ENCODE peak calls at places on chromosomes 7 and 10, in five cellular contexts. N is adrenal gland, G is fibroblast of lung, D is A549, C is neuronal stem cell. Y is an unnamed sample. For H3K4me1, the result is how much of the 10 kb centered on the place peaks cover.

GRCh38 chr10:101291254-101292193 is 62.3 kb upstream of the LBX1 start:
- DNase-seq in N (peak), G (no peak), D (peak), C (no peak), Y (peak)

GRCh38 chr10:32204606-32205005 is 142.4 kb downstream of the EPC1 start:
- DNase-seq in N (no peak), G (no peak), D (no peak), C (no peak), Y (no peak)

GRCh38 chr10:119191881-119192280 is 13.3 kb upstream of the PRDX3 start:
- DNase-seq in N (no peak), G (no peak), D (no peak), C (no peak), Y (no peak)

GRCh38 chr10:47414227-47414592 is 30.1 kb upstream of the ZNF488 start:
- DNase-seq in N (no peak), G (no peak), D (no peak), C (no peak), Y (no peak)

GRCh38 chr10:92124524-92125168 is 166.2 kb downstream of the CPEB3 start:
- DNase-seq in N (peak), G (peak), D (no peak), C (no peak), Y (no peak)

GRCh38 chr7:101094376-101094775 is 9.1 kb downstream of the TRIM56 start:
- DNase-seq in N (no peak), G (no peak), D (no peak), C (no peak), Y (no peak)

GRCh38 chr10:17229967-17230682 is 2.1 kb downstream of the VIM start:
- DNase-seq in N (peak), G (peak), D (peak), C (peak), Y (peak)

GRCh38 chr10:132676193-132676891 is 109.6 kb downstream of the NKX6-2 start:
- DNase-seq in N (peak), G (no peak), D (no peak), C (no peak), Y (no peak)

GRCh38 chr7:216360-217300 is 24.3 kb downstream of the FAM20C start:
- DNase-seq in N (no peak), G (no peak), D (no peak), C (no peak), Y (peak)

GRCh38 chr10:59847326-59847725 is 59.0 kb downstream of the CCDC6 start:
- DNase-seq in N (no peak), G (no peak), D (no peak), C (peak), Y (no peak)

GRCh38 chr7:70259497-70259896 is 661.2 kb downstream of the AUTS2 start:
- DNase-seq in N (no peak), G (peak), D (no peak), C (no peak), Y (no peak)

GRCh38 chr10:23198940-23199767 is 7.0 kb downstream of the PTF1A start:
- DNase-seq in N (no peak), G (peak), D (peak), C (no peak), Y (no peak)

GRCh38 chr10:15280974-15281373 is 90.1 kb downstream of the FAM171A1 start:
- DNase-seq in N (no peak), G (no peak), D (no peak), C (no peak), Y (no peak)

GRCh38 chr10:20598590-20598989 is 298.5 kb downstream of the NEBL start:
- DNase-seq in N (peak), G (peak), D (peak), C (no peak), Y (peak)

GRCh38 chr7:128858380-128859231 is 4.0 kb upstream of the ATP6V1F start:
- DNase-seq in N (no peak), G (no peak), D (no peak), C (no peak), Y (no peak)

GRCh38 chr7:111796671-111797070 is 234.4 kb upstream of the IMMP2L start:
- DNase-seq in N (no peak), G (peak), D (no peak), C (peak), Y (peak)

GRCh38 chr7:120741371-120742042 is 116.4 kb downstream of the TSPAN12 start:
- DNase-seq in N (no peak), G (no peak), D (no peak), C (no peak), Y (no peak)

GRCh38 chr10:16644146-16644545 is 122.5 kb upstream of the C1QL3 start:
- DNase-seq in N (no peak), G (peak), D (no peak), C (no peak), Y (no peak)

GRCh38 chr10:132877473-132877872 is 64.9 kb downstream of the CFAP46 start:
- DNase-seq in N (no peak), G (no peak), D (no peak), C (no peak), Y (no peak)

GRCh38 chr7:84611391-84611790 is 416.8 kb upstream of the SEMA3A start:
- DNase-seq in N (no peak), G (no peak), D (no peak), C (no peak), Y (no peak)

GRCh38 chr7:151658778-151659177 is 139.1 kb upstream of the RHEB start:
- DNase-seq in N (no peak), G (peak), D (no peak), C (no peak), Y (no peak)

GRCh38 chr7:134535272-134535918 is 8.0 kb downstream of the AKR1B10 start:
- DNase-seq in N (no peak), G (no peak), D (no peak), C (no peak), Y (no peak)

GRCh38 chr7:42110333-42110732 is 126.7 kb downstream of the GLI3 start:
- DNase-seq in N (no peak), G (no peak), D (no peak), C (no peak), Y (no peak)

GRCh38 chr10:79029478-79030390 is 39.0 kb upstream of the ZMIZ1 start:
- DNase-seq in N (peak), G (no peak), D (no peak), C (no peak), Y (no peak)

GRCh38 chr10:80437227-80437626 is 16.9 kb upstream of the TSPAN14 start:
- DNase-seq in N (no peak), G (no peak), D (no peak), C (no peak), Y (no peak)

GRCh38 chr10:80441831-80442230 is 12.3 kb upstream of the TSPAN14 start:
- DNase-seq in N (no peak), G (no peak), D (no peak), C (no peak), Y (no peak)

GRCh38 chr10:80433134-80433533 is 21.0 kb upstream of the TSPAN14 start:
- DNase-seq in N (no peak), G (no peak), D (no peak), C (no peak), Y (no peak)

DNA sequence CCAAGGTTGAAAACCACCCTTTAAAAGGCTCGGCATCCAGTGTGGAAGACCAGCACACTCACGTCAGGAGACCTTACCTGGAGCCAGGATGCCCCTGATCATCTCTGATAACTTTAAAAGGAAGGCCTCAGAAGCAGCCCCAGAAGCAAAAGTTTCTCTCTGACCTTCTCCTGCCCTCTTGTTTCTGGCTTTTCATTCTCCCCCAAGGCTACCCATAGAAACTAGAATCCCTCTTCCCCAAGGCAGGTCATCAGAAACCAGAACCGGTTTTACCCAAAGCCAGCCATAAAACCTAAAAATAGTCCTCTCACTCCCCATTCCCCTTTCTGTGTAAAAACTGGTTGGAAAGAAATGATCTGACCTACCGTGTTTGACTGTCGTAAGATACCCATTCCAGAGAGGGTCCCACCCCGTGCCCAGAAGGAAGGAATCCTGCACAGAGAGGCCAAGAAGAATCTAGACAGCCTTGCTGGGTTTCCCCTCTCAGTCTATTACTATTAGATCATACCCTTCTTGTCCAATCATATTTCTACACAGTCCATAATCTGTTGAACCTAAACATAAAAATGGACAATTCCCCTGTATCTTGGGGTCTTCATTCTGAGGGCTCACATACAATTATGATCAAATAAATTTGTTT is 17.5 kb upstream of the TSPAN14 start:
- DNase-seq in N (no peak), G (no peak), D (no peak), C (no peak), Y (no peak)
- H3K4me1 ChIP-seq in N (under half), G (under half), D (under half), C (under half), Y (under half)

GRCh38 chr7:77416621-77417371 is 647 bp upstream of the GSAP start:
- DNase-seq in N (peak), G (no peak), D (peak), C (no peak), Y (no peak)
- H3K4me3 ChIP-seq in N (peak), G (peak), D (peak), C (peak), Y (no peak)

GRCh38 chr10:11168423-11169100 is 150.9 kb downstream of the CELF2 start:
- DNase-seq in N (no peak), G (no peak), D (no peak), C (no peak), Y (no peak)

GRCh38 chr10:11163990-11164805 is 146.5 kb downstream of the CELF2 start:
- DNase-seq in N (no peak), G (no peak), D (no peak), C (peak), Y (no peak)

GRCh38 chr10:11164806-11165590 is 147.3 kb downstream of the CELF2 start:
- DNase-seq in N (peak), G (peak), D (no peak), C (peak), Y (no peak)

GRCh38 chr10:11165591-11166543 is 148.2 kb downstream of the CELF2 start:
- DNase-seq in N (peak), G (peak), D (peak), C (peak), Y (no peak)

GRCh38 chr10:11167233-11167979 is 149.7 kb downstream of the CELF2 start:
- DNase-seq in N (no peak), G (no peak), D (no peak), C (no peak), Y (no peak)
- H3K4me1 ChIP-seq in N (under half), G (under half), D (under half), C (under half), Y (under half)

DNA sequence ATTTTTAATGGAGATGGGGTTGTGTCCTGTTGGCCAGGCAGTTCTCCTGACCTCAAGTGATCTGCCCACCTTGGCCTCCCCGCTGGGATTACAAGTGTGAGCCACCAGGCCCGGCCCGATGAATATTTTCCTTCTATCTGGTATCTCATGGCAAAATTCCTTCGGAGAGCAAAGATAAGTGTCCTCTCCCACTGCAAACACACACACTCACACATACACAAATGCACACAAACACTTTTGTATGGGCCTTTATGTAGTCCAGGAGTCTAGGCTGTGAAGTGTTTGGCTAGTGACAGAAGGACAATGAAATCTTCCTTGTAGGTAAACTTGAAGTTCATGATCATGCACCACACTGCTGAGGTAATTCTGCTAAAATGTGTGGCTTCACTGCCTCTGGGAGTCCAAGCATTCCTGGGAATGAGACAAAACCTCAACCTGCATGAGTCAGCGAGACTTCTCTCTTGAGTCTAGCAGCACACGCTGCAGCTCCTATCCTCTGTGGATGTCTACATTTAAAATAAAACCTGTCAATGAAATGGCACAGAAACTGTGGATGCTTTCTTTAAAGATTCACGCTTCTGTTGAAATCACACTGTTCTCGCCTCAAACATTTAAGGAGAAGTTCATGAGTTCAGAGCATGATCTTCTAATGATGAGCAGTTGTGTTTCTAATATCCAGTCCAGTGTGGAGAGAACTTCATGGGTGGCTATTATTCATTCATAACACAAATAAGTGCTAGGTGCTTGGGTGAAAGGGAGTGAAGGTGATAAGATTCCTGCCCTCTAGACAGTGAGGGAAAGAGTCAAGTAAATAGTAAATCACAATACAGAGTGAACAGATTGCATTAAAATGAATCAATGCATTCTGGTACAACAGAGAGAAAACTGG is 96.5 kb downstream of the NRP1 start:
- DNase-seq in N (no peak), G (peak), D (peak), C (no peak), Y (peak)
- H3K4me3 ChIP-seq in N (no peak), G (no peak), D (no peak), C (no peak), Y (no peak)

DNA sequence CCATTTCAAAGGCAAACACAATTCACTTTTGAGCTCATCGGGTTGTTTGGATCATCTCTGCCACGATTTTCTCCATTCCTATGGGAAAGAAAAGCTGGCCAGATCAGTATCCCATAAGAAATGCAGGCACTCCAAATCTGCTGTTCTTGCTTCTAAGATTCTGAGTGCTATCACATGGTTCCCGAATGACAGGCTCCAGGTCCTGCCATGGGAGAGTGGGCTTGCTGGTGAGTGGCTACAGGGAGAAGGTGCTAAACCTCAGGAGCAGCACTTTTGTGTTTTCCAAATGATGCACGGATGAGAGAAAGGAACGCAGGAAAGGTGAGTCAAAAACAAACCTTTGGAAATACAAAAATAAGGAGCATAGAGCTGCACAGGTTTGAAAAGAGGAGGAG is 32.1 kb downstream of the MTURN start:
- DNase-seq in N (no peak), G (no peak), D (no peak), C (no peak), Y (no peak)
- H3K4me1 ChIP-seq in N (under half), G (under half), D (under half), C (under half), Y (half or more)

GRCh38 chr10:61973923-61974322 is 72.4 kb downstream of the ARID5B start:
- DNase-seq in N (no peak), G (no peak), D (no peak), C (no peak), Y (no peak)

GRCh38 chr10:61973169-61973568 is 71.7 kb downstream of the ARID5B start:
- DNase-seq in N (no peak), G (no peak), D (no peak), C (no peak), Y (no peak)

GRCh38 chr10:61974611-61975010 is 73.1 kb downstream of the ARID5B start:
- DNase-seq in N (peak), G (peak), D (no peak), C (no peak), Y (peak)

GRCh38 chr10:61970182-61971015 is 68.9 kb downstream of the ARID5B start:
- DNase-seq in N (peak), G (peak), D (no peak), C (no peak), Y (no peak)

DNA sequence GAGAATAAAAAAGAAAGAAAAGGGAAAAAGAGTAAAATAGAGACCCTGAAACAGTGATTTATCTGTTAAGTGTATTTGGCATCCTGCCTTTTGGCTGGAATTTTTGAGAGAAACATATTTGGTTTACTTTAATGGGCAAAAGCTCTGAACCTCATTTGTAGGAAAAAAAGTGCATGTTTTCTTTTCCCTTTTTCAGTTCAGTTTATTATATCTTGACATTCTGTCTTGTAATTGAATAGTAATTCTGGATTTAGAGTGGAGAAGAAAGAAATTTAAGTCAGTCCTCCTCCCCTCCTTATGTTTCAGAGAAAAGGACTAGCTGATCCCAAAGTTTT is 69.5 kb downstream of the ARID5B start:
- DNase-seq in N (no peak), G (peak), D (no peak), C (no peak), Y (no peak)
- H3K4me3 ChIP-seq in N (no peak), G (no peak), D (no peak), C (no peak), Y (no peak)

GRCh38 chr7:3201937-3202715 is 98.9 kb upstream of the SDK1 start:
- DNase-seq in N (no peak), G (no peak), D (no peak), C (no peak), Y (no peak)
- H3K4me1 ChIP-seq in N (under half), G (under half), D (under half), C (under half), Y (under half)

DNA sequence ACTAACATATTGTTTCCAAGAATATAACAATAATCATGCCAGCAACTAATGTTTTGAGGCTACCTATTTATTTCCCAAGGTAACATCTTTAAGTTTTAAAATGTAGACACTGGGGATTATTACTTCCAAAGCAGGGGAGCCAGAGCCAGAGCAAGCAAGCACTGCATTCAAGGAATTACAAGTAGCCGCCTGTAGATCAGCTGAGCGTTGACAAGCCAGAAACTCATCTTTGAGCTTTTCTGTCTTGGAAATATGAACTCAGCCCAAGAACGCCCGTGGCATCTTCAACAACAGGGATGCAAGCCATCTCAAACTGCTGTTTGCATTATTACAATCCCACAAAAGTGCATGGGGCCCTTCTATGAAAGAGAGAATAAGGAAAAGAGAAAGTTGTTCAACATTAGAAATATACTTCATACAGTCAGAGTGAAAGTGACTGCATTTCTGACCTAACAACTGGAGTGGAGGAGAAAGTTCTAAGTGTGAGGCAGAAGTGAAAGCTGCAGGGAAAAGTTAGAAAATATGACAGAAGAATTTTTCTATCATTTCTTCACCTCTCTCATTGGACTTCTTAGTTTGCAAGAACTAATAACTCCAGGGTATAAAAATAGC is 6.5 kb downstream of the SGCE start:
- DNase-seq in N (peak), G (peak), D (no peak), C (no peak), Y (no peak)
- H3K4me3 ChIP-seq in N (no peak), G (no peak), D (no peak), C (no peak), Y (no peak)

GRCh38 chr7:90607196-90607595 is 11.1 kb downstream of the CDK14 start:
- DNase-seq in N (no peak), G (no peak), D (no peak), C (no peak), Y (no peak)

GRCh38 chr7:90611115-90611514 is 15.0 kb downstream of the CDK14 start:
- DNase-seq in N (no peak), G (peak), D (no peak), C (no peak), Y (no peak)

GRCh38 chr7:90613088-90613498 is 17.0 kb downstream of the CDK14 start:
- DNase-seq in N (no peak), G (peak), D (no peak), C (no peak), Y (no peak)

GRCh38 chr7:90605055-90605454 is 8.9 kb downstream of the CDK14 start:
- DNase-seq in N (no peak), G (no peak), D (no peak), C (no peak), Y (peak)

DNA sequence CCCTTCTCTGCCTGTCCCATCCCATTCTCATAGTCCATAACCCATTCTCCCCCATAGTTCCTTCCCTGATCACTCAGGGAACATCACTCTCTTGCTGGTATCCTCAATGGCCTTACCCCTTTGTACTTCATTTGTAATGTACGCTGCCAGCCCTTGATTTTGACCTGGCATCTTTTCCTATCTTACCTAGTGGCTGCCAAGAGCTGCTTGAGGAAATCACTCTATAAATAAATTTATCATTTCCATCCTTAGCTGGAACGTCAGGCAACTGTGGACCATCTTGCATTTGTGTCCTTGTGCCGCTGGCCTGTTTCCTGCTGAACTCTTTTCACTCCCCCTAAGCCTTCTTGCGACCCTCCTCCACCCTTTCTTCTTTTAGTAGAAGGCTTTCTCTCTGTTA is 14.0 kb downstream of the CDK14 start:
- DNase-seq in N (no peak), G (no peak), D (no peak), C (no peak), Y (no peak)
- H3K4me1 ChIP-seq in N (under half), G (under half), D (under half), C (under half), Y (under half)

Y was measured in SJCRH30.